ENCODE peak calls at places on chromosomes 7 and 10, in seven cellular contexts. A, S, D, K, H, P and R are unnamed samples.

GRCh38 chr7:8360564-8361153 is 72.8 kb upstream of the NXPH1 start:
- DNase-seq in A (no peak), S (no peak), D (no peak), K (no peak), H (no peak), P (no peak), R (no peak)

GRCh38 chr10:126972622-126973414 is 67.6 kb downstream of the DOCK1 start:
- DNase-seq in A (peak; percentile 88), S (no peak), D (no peak), K (no peak), H (peak; percentile 69), P (no peak), R (peak; percentile 17)

GRCh38 chr10:5894873-5895272 is 4.8 kb downstream of the FBH1 start:
- DNase-seq in A (no peak), S (no peak), D (no peak), K (no peak), H (no peak), P (no peak), R (no peak)

GRCh38 chr10:19169684-19170083 is 121.1 kb downstream of the MALRD1 start:
- DNase-seq in A (no peak), S (no peak), D (no peak), K (no peak), H (no peak), P (no peak), R (no peak)

GRCh38 chr7:159015081-159015893 is 129.4 kb downstream of the VIPR2 start:
- DNase-seq in A (peak; percentile 5), S (no peak), D (peak; percentile 84), K (no peak), H (no peak), P (no peak), R (no peak)

GRCh38 chr7:157751351-157751750 is 414.5 kb downstream of the DNAJB6 start:
- DNase-seq in A (no peak), S (no peak), D (no peak), K (no peak), H (no peak), P (no peak), R (no peak)

GRCh38 chr10:127915324-127915723 is 8.4 kb downstream of the PTPRE start:
- DNase-seq in A (no peak), S (no peak), D (no peak), K (no peak), H (no peak), P (no peak), R (no peak)

GRCh38 chr7:42572046-42572445 is 335.0 kb upstream of the GLI3 start:
- DNase-seq in A (no peak), S (no peak), D (no peak), K (no peak), H (peak; percentile 10), P (no peak), R (no peak)

GRCh38 chr7:1676550-1677071 is 6.5 kb downstream of the ELFN1 start:
- DNase-seq in A (no peak), S (no peak), D (no peak), K (no peak), H (no peak), P (no peak), R (no peak)

GRCh38 chr10:120034236-120034635 is 141.7 kb downstream of the SEC23IP start:
- DNase-seq in A (no peak), S (no peak), D (no peak), K (no peak), H (no peak), P (no peak), R (no peak)

GRCh38 chr7:114979388-114979787 is 57.5 kb downstream of the MDFIC start:
- DNase-seq in A (peak; percentile 37), S (no peak), D (peak; percentile 80), K (no peak), H (no peak), P (no peak), R (no peak)

GRCh38 chr7:90797596-90797995 is 201.5 kb downstream of the CDK14 start:
- DNase-seq in A (peak; percentile 55), S (no peak), D (no peak), K (no peak), H (no peak), P (no peak), R (no peak)

GRCh38 chr7:253491-254336 is 36.3 kb upstream of the FOXL3 start:
- DNase-seq in A (no peak), S (no peak), D (no peak), K (no peak), H (no peak), P (no peak), R (no peak)

GRCh38 chr10:22170582-22170981 is 47.2 kb downstream of the EBLN1 start:
- DNase-seq in A (no peak), S (no peak), D (no peak), K (no peak), H (no peak), P (no peak), R (no peak)

GRCh38 chr7:149704507-149704906 is 68.9 kb downstream of the ZNF467 start:
- DNase-seq in A (peak; percentile 77), S (no peak), D (no peak), K (no peak), H (no peak), P (no peak), R (no peak)

GRCh38 chr7:50953820-50954219 is 171.1 kb upstream of the GRB10 start:
- DNase-seq in A (peak; percentile 66), S (no peak), D (no peak), K (no peak), H (no peak), P (no peak), R (no peak)

GRCh38 chr7:1865000-1865808 is 195.1 kb downstream of the ELFN1 start:
- DNase-seq in A (no peak), S (no peak), D (no peak), K (no peak), H (no peak), P (no peak), R (no peak)

GRCh38 chr7:101690061-101690460 is 61.0 kb upstream of the MYL10 start:
- DNase-seq in A (no peak), S (peak; percentile 68), D (no peak), K (no peak), H (no peak), P (no peak), R (peak; percentile 91)

GRCh38 chr10:62050941-62051433 is 149.5 kb downstream of the ARID5B start:
- DNase-seq in A (peak; percentile 96), S (no peak), D (peak; percentile 58), K (peak; percentile 64), H (peak; percentile 80), P (peak; percentile 67), R (no peak)

GRCh38 chr10:113992601-113993011 is 51.1 kb upstream of the ADRB1 start:
- DNase-seq in A (no peak), S (no peak), D (peak; percentile 58), K (no peak), H (no peak), P (no peak), R (no peak)

GRCh38 chr10:8247191-8247590 is 192.7 kb downstream of the GATA3 start:
- DNase-seq in A (no peak), S (no peak), D (no peak), K (no peak), H (no peak), P (no peak), R (no peak)

GRCh38 chr10:8242295-8242872 is 187.9 kb downstream of the GATA3 start:
- DNase-seq in A (no peak), S (no peak), D (no peak), K (no peak), H (no peak), P (no peak), R (no peak)

GRCh38 chr10:8246548-8246947 is 192.1 kb downstream of the GATA3 start:
- DNase-seq in A (no peak), S (no peak), D (no peak), K (no peak), H (no peak), P (no peak), R (no peak)

GRCh38 chr10:8248868-8249267 is 194.4 kb downstream of the GATA3 start:
- DNase-seq in A (no peak), S (no peak), D (no peak), K (no peak), H (no peak), P (no peak), R (no peak)

GRCh38 chr10:8245131-8246117 is 190.9 kb downstream of the GATA3 start:
- DNase-seq in A (no peak), S (no peak), D (no peak), K (no peak), H (peak; percentile 86), P (no peak), R (peak; percentile 37)
- H3K27ac ChIP-seq in A (no peak overlapping the region), S (no peak overlapping the region), D (no peak overlapping the region), K (no peak overlapping the region), H (peak overlapping the region; percentile 92), P (no peak overlapping the region), R (no peak overlapping the region)

GRCh38 chr10:103355906-103356599 is 5.1 kb upstream of the PCGF6 start:
- DNase-seq in A (no peak), S (no peak), D (no peak), K (no peak), H (no peak), P (no peak), R (no peak)

GRCh38 chr10:103350175-103350521 is 792 bp downstream of the PCGF6 start:
- DNase-seq in A (peak; percentile 2), S (no peak), D (no peak), K (no peak), H (peak; percentile 30), P (no peak), R (no peak)

GRCh38 chr10:103353281-103353680 is 2.3 kb upstream of the PCGF6 start:
- DNase-seq in A (no peak), S (no peak), D (no peak), K (no peak), H (peak; percentile 14), P (no peak), R (peak; percentile 1)

GRCh38 chr10:103350522-103351260 is at the start of gene PCGF6:
- DNase-seq in A (peak; percentile 62), S (peak; percentile 82), D (peak; percentile 76), K (peak; percentile 70), H (peak; percentile 91), P (no peak), R (peak; percentile 73)
- H3K27ac ChIP-seq in A (peak within 1 kb of the TSS; percentile 53), S (peak within 1 kb of the TSS; percentile 69), D (peak within 1 kb of the TSS; percentile 80), K (peak within 1 kb of the TSS; percentile 82), H (peak within 1 kb of the TSS; percentile 90), P (peak within 1 kb of the TSS; percentile 43), R (peak within 1 kb of the TSS; percentile 6)

DNA sequence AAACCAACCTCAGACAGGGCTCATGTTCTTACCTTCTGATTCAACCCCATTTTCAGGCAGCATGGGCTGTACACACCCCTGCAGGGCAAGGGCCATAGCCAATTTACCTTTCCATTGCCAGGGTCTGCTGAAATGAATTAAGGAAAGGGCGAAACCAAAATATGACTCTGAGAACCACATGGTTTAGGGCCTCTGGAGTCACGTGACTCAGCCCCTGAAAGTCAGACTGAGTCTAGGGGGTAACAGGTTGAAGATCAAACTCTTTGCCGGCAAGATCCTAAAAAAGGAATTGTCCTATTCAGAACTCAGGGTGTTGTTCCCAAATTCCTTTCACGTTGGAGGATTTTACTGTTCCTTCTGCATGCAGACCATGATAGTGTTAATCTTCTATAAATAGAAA is 118.9 kb downstream of the RAB11FIP2 start:
- DNase-seq in A (no peak), S (no peak), D (no peak), K (no peak), H (no peak), P (no peak), R (no peak)
- H3K27ac ChIP-seq in A (no peak overlapping the region), S (no peak overlapping the region), D (no peak overlapping the region), K (no peak overlapping the region), H (no peak overlapping the region), P (no peak overlapping the region), R (no peak overlapping the region)

DNA sequence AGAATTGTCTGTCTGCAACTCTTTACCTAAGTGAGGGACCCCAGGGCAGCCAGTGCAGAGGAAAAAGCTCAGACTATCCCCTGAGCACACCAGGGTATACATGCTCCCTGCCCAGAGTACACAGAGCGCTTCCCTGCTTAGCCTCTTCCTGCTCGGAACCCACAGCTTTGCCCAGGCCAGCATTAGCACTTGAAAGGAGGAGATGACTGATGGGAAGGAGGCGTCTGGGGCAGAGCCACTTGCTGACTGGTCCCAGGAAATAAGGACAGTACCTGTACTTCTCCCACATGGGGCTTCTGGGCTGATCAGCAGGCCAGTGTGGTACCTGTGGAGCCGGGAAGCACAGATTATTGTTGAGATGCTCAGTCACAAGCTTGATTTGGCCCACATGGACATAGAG is 48.4 kb upstream of the TRIM8 start:
- DNase-seq in A (no peak), S (no peak), D (no peak), K (no peak), H (no peak), P (no peak), R (no peak)
- H3K27ac ChIP-seq in A (no peak overlapping the region), S (no peak overlapping the region), D (no peak overlapping the region), K (no peak overlapping the region), H (no peak overlapping the region), P (no peak overlapping the region), R (peak overlapping the region; percentile 5)